ENCODE peak calls at places on chromosomes 1 and 21, in seven cellular contexts. One of them, this sample, is unnamed.

GRCh38 chr21:16583567-16583966 is 853.8 kb downstream of the USP25 start:
- DNase-seq in fibroblast of lung: no peak
- DNase-seq in gastrocnemius medialis: no peak
- DNase-seq in uterus: no peak
- DNase-seq in body of pancreas: no peak
- DNase-seq in stomach: no peak
- DNase-seq in ovary: no peak
- DNase-seq in this sample: no peak

GRCh38 chr1:63148825-63149645 is 173.3 kb upstream of the FOXD3 start:
- DNase-seq in stomach: peak
- DNase-seq in body of pancreas: peak
- DNase-seq in gastrocnemius medialis: no peak
- DNase-seq in fibroblast of lung: peak
- DNase-seq in uterus: no peak
- DNase-seq in ovary: no peak
- DNase-seq in this sample: peak

GRCh38 chr1:7536891-7537591 is 234.1 kb upstream of the VAMP3 start:
- DNase-seq in stomach: no peak
- DNase-seq in fibroblast of lung: no peak
- DNase-seq in body of pancreas: no peak
- DNase-seq in gastrocnemius medialis: no peak
- DNase-seq in uterus: no peak
- DNase-seq in ovary: no peak
- DNase-seq in this sample: no peak

GRCh38 chr1:119453021-119453420 is 38.1 kb downstream of the HSD3B2 start:
- DNase-seq in body of pancreas: no peak
- DNase-seq in uterus: no peak
- DNase-seq in gastrocnemius medialis: no peak
- DNase-seq in stomach: no peak
- DNase-seq in ovary: peak
- DNase-seq in fibroblast of lung: peak
- DNase-seq in this sample: peak

GRCh38 chr1:168466703-168467081 is 77.1 kb downstream of the XCL2 start:
- DNase-seq in body of pancreas: no peak
- DNase-seq in ovary: no peak
- DNase-seq in gastrocnemius medialis: no peak
- DNase-seq in uterus: no peak
- DNase-seq in fibroblast of lung: no peak
- DNase-seq in stomach: no peak
- DNase-seq in this sample: no peak

GRCh38 chr1:84122780-84123382 is 21.2 kb upstream of the PRKACB start:
- DNase-seq in uterus: peak
- DNase-seq in gastrocnemius medialis: no peak
- DNase-seq in body of pancreas: peak
- DNase-seq in ovary: no peak
- DNase-seq in fibroblast of lung: peak
- DNase-seq in stomach: peak
- DNase-seq in this sample: peak

GRCh38 chr21:35234725-35235124 is 185.6 kb upstream of the RUNX1 start:
- DNase-seq in gastrocnemius medialis: no peak
- DNase-seq in ovary: no peak
- DNase-seq in uterus: no peak
- DNase-seq in body of pancreas: no peak
- DNase-seq in stomach: no peak
- DNase-seq in fibroblast of lung: peak
- DNase-seq in this sample: peak

GRCh38 chr1:119771016-119771415 is 2.3 kb upstream of the HMGCS2 start:
- DNase-seq in uterus: no peak
- DNase-seq in ovary: no peak
- DNase-seq in gastrocnemius medialis: no peak
- DNase-seq in stomach: no peak
- DNase-seq in body of pancreas: no peak
- DNase-seq in fibroblast of lung: no peak
- DNase-seq in this sample: peak

GRCh38 chr1:63984257-63984626 is 210.4 kb downstream of the ROR1 start:
- DNase-seq in stomach: no peak
- DNase-seq in fibroblast of lung: peak
- DNase-seq in ovary: no peak
- DNase-seq in uterus: no peak
- DNase-seq in body of pancreas: no peak
- DNase-seq in gastrocnemius medialis: no peak
- DNase-seq in this sample: peak

GRCh38 chr1:152902676-152903075 is 5.7 kb upstream of the IVL start:
- DNase-seq in gastrocnemius medialis: no peak
- DNase-seq in ovary: no peak
- DNase-seq in stomach: no peak
- DNase-seq in body of pancreas: no peak
- DNase-seq in fibroblast of lung: no peak
- DNase-seq in uterus: no peak
- DNase-seq in this sample: no peak

GRCh38 chr21:40300300-40300699 is 433.1 kb downstream of the PCP4 start:
- DNase-seq in body of pancreas: no peak
- DNase-seq in fibroblast of lung: no peak
- DNase-seq in ovary: no peak
- DNase-seq in stomach: no peak
- DNase-seq in gastrocnemius medialis: no peak
- DNase-seq in uterus: no peak
- DNase-seq in this sample: no peak

GRCh38 chr21:37414292-37415253 is 48.0 kb downstream of the DYRK1A start:
- DNase-seq in fibroblast of lung: no peak
- DNase-seq in uterus: no peak
- DNase-seq in body of pancreas: no peak
- DNase-seq in ovary: no peak
- DNase-seq in gastrocnemius medialis: no peak
- DNase-seq in stomach: no peak
- DNase-seq in this sample: no peak

GRCh38 chr1:208264469-208265126 is 20.4 kb upstream of the PLXNA2 start:
- DNase-seq in gastrocnemius medialis: no peak
- DNase-seq in ovary: no peak
- DNase-seq in fibroblast of lung: peak
- DNase-seq in stomach: no peak
- DNase-seq in body of pancreas: no peak
- DNase-seq in uterus: no peak
- DNase-seq in this sample: no peak

GRCh38 chr21:34630536-34631143 is 15.7 kb upstream of the RCAN1 start:
- DNase-seq in body of pancreas: peak
- DNase-seq in fibroblast of lung: peak
- DNase-seq in ovary: no peak
- DNase-seq in stomach: no peak
- DNase-seq in gastrocnemius medialis: no peak
- DNase-seq in uterus: no peak
- DNase-seq in this sample: peak

GRCh38 chr1:150293433-150294253 is at the start of gene MRPS21:
- DNase-seq in uterus: peak
- DNase-seq in gastrocnemius medialis: peak
- DNase-seq in body of pancreas: peak
- DNase-seq in ovary: peak
- DNase-seq in fibroblast of lung: peak
- DNase-seq in stomach: peak
- DNase-seq in this sample: peak

GRCh38 chr1:185652348-185652747 is 81.8 kb upstream of the HMCN1 start:
- DNase-seq in ovary: no peak
- DNase-seq in uterus: no peak
- DNase-seq in gastrocnemius medialis: no peak
- DNase-seq in stomach: no peak
- DNase-seq in fibroblast of lung: no peak
- DNase-seq in body of pancreas: no peak
- DNase-seq in this sample: peak
- TF ChIP-seq CTCF in ovary: no peak
- TF ChIP-seq CTCF in uterus: no peak
- TF ChIP-seq CTCF in gastrocnemius medialis: no peak
- TF ChIP-seq CTCF in stomach: no peak
- TF ChIP-seq CTCF in fibroblast of lung: no peak
- TF ChIP-seq CTCF in body of pancreas: no peak
- TF ChIP-seq CTCF in this sample: peak

GRCh38 chr1:27632387-27633297 is 2.3 kb downstream of the FGR start:
- DNase-seq in gastrocnemius medialis: no peak
- DNase-seq in ovary: no peak
- DNase-seq in body of pancreas: no peak
- DNase-seq in stomach: no peak
- DNase-seq in uterus: no peak
- DNase-seq in fibroblast of lung: no peak
- DNase-seq in this sample: no peak

GRCh38 chr1:27633298-27633610 is 1.7 kb downstream of the FGR start:
- DNase-seq in uterus: no peak
- DNase-seq in gastrocnemius medialis: no peak
- DNase-seq in ovary: no peak
- DNase-seq in body of pancreas: no peak
- DNase-seq in fibroblast of lung: no peak
- DNase-seq in stomach: no peak
- DNase-seq in this sample: no peak

GRCh38 chr1:27633640-27634165 is 1.3 kb downstream of the FGR start:
- DNase-seq in fibroblast of lung: no peak
- DNase-seq in stomach: no peak
- DNase-seq in uterus: no peak
- DNase-seq in ovary: no peak
- DNase-seq in gastrocnemius medialis: no peak
- DNase-seq in body of pancreas: no peak
- DNase-seq in this sample: no peak

GRCh38 chr1:27628712-27629111 is 6.3 kb downstream of the FGR start:
- DNase-seq in ovary: no peak
- DNase-seq in uterus: no peak
- DNase-seq in body of pancreas: no peak
- DNase-seq in stomach: no peak
- DNase-seq in fibroblast of lung: no peak
- DNase-seq in gastrocnemius medialis: no peak
- DNase-seq in this sample: no peak

GRCh38 chr1:27630859-27631491 is 4.0 kb downstream of the FGR start:
- DNase-seq in stomach: no peak
- DNase-seq in body of pancreas: no peak
- DNase-seq in uterus: peak
- DNase-seq in fibroblast of lung: no peak
- DNase-seq in ovary: no peak
- DNase-seq in gastrocnemius medialis: peak
- DNase-seq in this sample: no peak
- H3K4me3 ChIP-seq in stomach: no peak
- H3K4me3 ChIP-seq in body of pancreas: no peak
- H3K4me3 ChIP-seq in uterus: no peak
- H3K4me3 ChIP-seq in fibroblast of lung: no peak
- H3K4me3 ChIP-seq in ovary: no peak
- H3K4me3 ChIP-seq in gastrocnemius medialis: no peak
- H3K4me3 ChIP-seq in this sample: no peak

DNA sequence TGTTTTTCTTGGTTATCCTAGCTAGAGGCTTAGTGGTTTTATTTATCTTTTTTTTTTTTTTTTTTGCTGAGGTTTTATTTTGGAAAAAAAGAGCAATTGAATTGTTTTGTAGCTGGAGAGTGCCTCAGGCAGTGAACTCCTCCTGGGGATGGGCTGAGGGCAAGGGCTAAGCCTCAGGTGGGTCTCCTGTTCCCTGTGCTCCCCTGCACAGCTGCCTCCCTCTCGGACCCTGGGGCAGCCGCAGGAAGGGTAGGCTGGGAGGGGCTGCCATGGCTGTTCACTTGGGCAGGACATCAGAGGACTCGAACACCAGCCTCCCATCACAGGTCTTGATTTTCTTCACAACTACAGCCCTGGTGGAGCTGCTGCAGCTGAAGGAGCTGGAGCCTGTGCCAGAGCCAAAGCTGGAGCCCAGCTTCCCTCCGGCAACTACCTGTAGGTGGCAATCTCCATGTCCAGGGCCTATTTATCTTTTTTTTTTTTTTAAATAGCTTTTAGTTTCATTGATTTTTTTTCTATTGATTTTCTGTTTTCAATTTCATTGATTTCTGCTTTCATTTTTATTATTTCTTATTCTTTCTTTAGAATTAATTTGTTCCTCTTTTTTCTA is 28.9 kb downstream of the LEPR start:
- DNase-seq in fibroblast of lung: no peak
- DNase-seq in ovary: no peak
- DNase-seq in gastrocnemius medialis: no peak
- DNase-seq in uterus: no peak
- DNase-seq in stomach: no peak
- DNase-seq in body of pancreas: peak
- DNase-seq in this sample: peak
- TF ChIP-seq CTCF in fibroblast of lung: no peak
- TF ChIP-seq CTCF in ovary: no peak
- TF ChIP-seq CTCF in gastrocnemius medialis: no peak
- TF ChIP-seq CTCF in uterus: no peak
- TF ChIP-seq CTCF in stomach: no peak
- TF ChIP-seq CTCF in body of pancreas: peak
- TF ChIP-seq CTCF in this sample: peak

DNA sequence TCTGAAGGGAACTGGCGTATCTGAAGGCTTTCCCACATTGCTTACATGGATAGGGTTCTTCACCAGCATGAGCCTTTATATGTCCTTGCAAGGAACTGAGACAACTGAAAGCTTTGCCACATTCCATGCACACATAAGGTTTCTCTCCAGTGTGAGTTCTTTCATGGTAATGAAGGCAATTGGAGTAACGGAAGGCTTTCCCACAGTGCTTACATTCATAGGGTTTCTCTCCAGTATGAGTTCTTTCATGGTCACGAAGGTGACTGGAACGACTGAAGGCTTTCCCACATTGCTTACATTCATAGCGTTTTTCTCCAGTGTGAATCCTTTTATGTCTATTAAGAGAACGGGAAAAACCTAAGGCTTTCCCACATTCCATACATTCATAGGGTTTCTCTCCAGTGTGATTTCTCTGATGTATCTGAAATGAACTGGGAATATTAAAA is 15.0 kb downstream of the ZNF124 start:
- DNase-seq in gastrocnemius medialis: no peak
- DNase-seq in ovary: no peak
- DNase-seq in stomach: no peak
- DNase-seq in uterus: no peak
- DNase-seq in fibroblast of lung: no peak
- DNase-seq in body of pancreas: no peak
- DNase-seq in this sample: peak
- H3K4me3 ChIP-seq in gastrocnemius medialis: no peak
- H3K4me3 ChIP-seq in ovary: no peak
- H3K4me3 ChIP-seq in stomach: no peak
- H3K4me3 ChIP-seq in uterus: no peak
- H3K4me3 ChIP-seq in fibroblast of lung: no peak
- H3K4me3 ChIP-seq in body of pancreas: no peak
- H3K4me3 ChIP-seq in this sample: no peak